ENCODE peak calls at places on chromosomes 16 and 17, in nine cellular contexts. K is OCI-M1; X is mucosa of descending colon; E is activated naive CD8-positive, alpha-beta T cell treated with anti-CD3 and anti-CD28 coated beads for 36 hours; R is psoas muscle; Y is thoracic aorta; N is AG08396; V is stimulated activated CD8-positive, alpha-beta memory T cell treated with anti-CD3 and anti-CD28 coated beads, Interleukin-15, amount 100 ng/mL, for 24 hours; O is EL. T is an unnamed sample.

GRCh38 chr17:27489045-27489715 is 32.9 kb downstream of the KSR1 start:
- DNase-seq in K (peak), X (peak), E (no peak), R (peak), Y (no peak), N (peak), V (no peak), O (peak), T (peak)

GRCh38 chr16:57166951-57167350 is 18.9 kb downstream of the PSME3IP1 start:
- DNase-seq in K (no peak), X (no peak), E (no peak), R (no peak), Y (no peak), N (no peak), V (no peak), O (no peak), T (peak)

GRCh38 chr17:1647802-1648581 is 1.7 kb downstream of the RILP start:
- DNase-seq in K (peak), X (no peak), E (no peak), R (peak), Y (no peak), N (no peak), V (no peak), O (peak), T (peak)

GRCh38 chr16:3021449-3022207 is 1.5 kb downstream of the TNFRSF12A start:
- DNase-seq in K (peak), X (peak), E (peak), R (peak), Y (peak), N (peak), V (peak), O (peak), T (peak)

GRCh38 chr17:78717431-78717980 is 64.6 kb downstream of the CYTH1 start:
- DNase-seq in K (no peak), X (no peak), E (no peak), R (no peak), Y (no peak), N (peak), V (no peak), O (peak), T (no peak)

GRCh38 chr16:2324296-2324859 is 16.1 kb downstream of the ABCA3 start:
- DNase-seq in K (no peak), X (no peak), E (no peak), R (no peak), Y (no peak), N (peak), V (no peak), O (no peak), T (peak)

GRCh38 chr16:80175011-80175410 is 365.8 kb upstream of the DYNLRB2 start:
- DNase-seq in K (no peak), X (no peak), E (no peak), R (no peak), Y (no peak), N (no peak), V (no peak), O (no peak), T (no peak)

GRCh38 chr17:8788998-8789397 is 10.2 kb downstream of the MFSD6L start:
- DNase-seq in K (no peak), X (no peak), E (no peak), R (no peak), Y (no peak), N (no peak), V (no peak), O (no peak), T (no peak)

GRCh38 chr16:85171004-85171808 is 58.9 kb upstream of the CIBAR2 start:
- DNase-seq in K (no peak), X (no peak), E (no peak), R (no peak), Y (no peak), N (no peak), V (no peak), O (no peak), T (peak)

GRCh38 chr17:36777118-36777517 is 160.2 kb upstream of the LHX1 start:
- DNase-seq in K (peak), X (no peak), E (no peak), R (no peak), Y (no peak), N (no peak), V (no peak), O (no peak), T (no peak)

GRCh38 chr17:37425268-37425667 is 18.6 kb downstream of the TADA2A start:
- DNase-seq in K (no peak), X (no peak), E (no peak), R (no peak), Y (no peak), N (no peak), V (no peak), O (no peak), T (no peak)

GRCh38 chr16:46845952-46846351 is 15.0 kb upstream of the C16orf87 start:
- DNase-seq in K (no peak), X (no peak), E (no peak), R (no peak), Y (no peak), N (no peak), V (no peak), O (no peak), T (no peak)

GRCh38 chr17:57879437-57880085 is 29.7 kb upstream of the MRPS23 start:
- DNase-seq in K (no peak), X (no peak), E (no peak), R (peak), Y (no peak), N (no peak), V (no peak), O (no peak), T (no peak)